ENCODE peak calls at places on chromosomes 13 and 19, in nine cellular contexts. One of them, this sample, is unnamed.

GRCh38 chr19:42252365-42253244 is 2.3 kb downstream of the ERF start:
- DNase-seq in HEK293T: no peak
- DNase-seq in mesendoderm: peak; percentile 25
- DNase-seq in fibroblast of the conjunctiva: no peak
- DNase-seq in activated B cell treated with CpG ODN at 0.5 μM for 24 hours: no peak
- DNase-seq in fibroblast of the aortic adventitia: peak; percentile 54
- DNase-seq in substantia nigra: peak; percentile 81
- DNase-seq in nephron progenitor cell: no peak
- DNase-seq in fibroblast of villous mesenchyme: peak; percentile 56
- DNase-seq in this sample: peak; percentile 77

GRCh38 chr13:49214917-49215376 is 5.2 kb upstream of the MLNR start:
- DNase-seq in HEK293T: no peak
- DNase-seq in mesendoderm: peak; percentile 60
- DNase-seq in fibroblast of the conjunctiva: no peak
- DNase-seq in activated B cell treated with CpG ODN at 0.5 μM for 24 hours: no peak
- DNase-seq in fibroblast of the aortic adventitia: no peak
- DNase-seq in substantia nigra: no peak
- DNase-seq in nephron progenitor cell: no peak
- DNase-seq in fibroblast of villous mesenchyme: peak; percentile 30
- DNase-seq in this sample: no peak

GRCh38 chr19:14632286-14632685 is 42.4 kb downstream of the ADGRE3 start:
- DNase-seq in HEK293T: peak; percentile 56
- DNase-seq in mesendoderm: peak; percentile 41
- DNase-seq in fibroblast of the conjunctiva: no peak
- DNase-seq in activated B cell treated with CpG ODN at 0.5 μM for 24 hours: no peak
- DNase-seq in fibroblast of the aortic adventitia: peak; percentile 2
- DNase-seq in substantia nigra: no peak
- DNase-seq in nephron progenitor cell: no peak
- DNase-seq in fibroblast of villous mesenchyme: peak; percentile 19
- DNase-seq in this sample: no peak

GRCh38 chr13:98496239-98496668 is 80.7 kb downstream of the STK24 start:
- DNase-seq in HEK293T: no peak
- DNase-seq in mesendoderm: no peak
- DNase-seq in fibroblast of the conjunctiva: no peak
- DNase-seq in activated B cell treated with CpG ODN at 0.5 μM for 24 hours: no peak
- DNase-seq in fibroblast of the aortic adventitia: peak; percentile 40
- DNase-seq in substantia nigra: no peak
- DNase-seq in nephron progenitor cell: no peak
- DNase-seq in fibroblast of villous mesenchyme: peak; percentile 84
- DNase-seq in this sample: no peak

GRCh38 chr13:61253105-61253877 is 162.4 kb downstream of the PCDH20 start:
- DNase-seq in HEK293T: no peak
- DNase-seq in mesendoderm: no peak
- DNase-seq in fibroblast of the conjunctiva: no peak
- DNase-seq in activated B cell treated with CpG ODN at 0.5 μM for 24 hours: no peak
- DNase-seq in fibroblast of the aortic adventitia: no peak
- DNase-seq in substantia nigra: no peak
- DNase-seq in nephron progenitor cell: no peak
- DNase-seq in fibroblast of villous mesenchyme: no peak
- DNase-seq in this sample: no peak

GRCh38 chr19:3983936-3984583 is 1.2 kb downstream of the EEF2 start:
- DNase-seq in HEK293T: no peak
- DNase-seq in mesendoderm: no peak
- DNase-seq in fibroblast of the conjunctiva: no peak
- DNase-seq in activated B cell treated with CpG ODN at 0.5 μM for 24 hours: no peak
- DNase-seq in fibroblast of the aortic adventitia: peak; percentile 47
- DNase-seq in substantia nigra: no peak
- DNase-seq in nephron progenitor cell: peak; percentile 10
- DNase-seq in fibroblast of villous mesenchyme: peak; percentile 60
- DNase-seq in this sample: no peak

GRCh38 chr19:29277107-29277506 is 64.2 kb upstream of the UQCRFS1 start:
- DNase-seq in HEK293T: no peak
- DNase-seq in mesendoderm: peak; percentile 89
- DNase-seq in fibroblast of the conjunctiva: no peak
- DNase-seq in activated B cell treated with CpG ODN at 0.5 μM for 24 hours: no peak
- DNase-seq in fibroblast of the aortic adventitia: peak; percentile 6
- DNase-seq in substantia nigra: no peak
- DNase-seq in nephron progenitor cell: peak; percentile 18
- DNase-seq in fibroblast of villous mesenchyme: no peak
- DNase-seq in this sample: no peak

GRCh38 chr13:43961909-43962308 is 82.2 kb downstream of the LACC1 start:
- DNase-seq in HEK293T: no peak
- DNase-seq in mesendoderm: no peak
- DNase-seq in fibroblast of the conjunctiva: no peak
- DNase-seq in activated B cell treated with CpG ODN at 0.5 μM for 24 hours: no peak
- DNase-seq in fibroblast of the aortic adventitia: no peak
- DNase-seq in substantia nigra: no peak
- DNase-seq in nephron progenitor cell: no peak
- DNase-seq in fibroblast of villous mesenchyme: no peak
- DNase-seq in this sample: no peak

GRCh38 chr19:6677924-6678689 is 8.1 kb upstream of the TNFSF14 start:
- DNase-seq in HEK293T: peak; percentile 87
- DNase-seq in mesendoderm: peak; percentile 76
- DNase-seq in fibroblast of the conjunctiva: no peak
- DNase-seq in activated B cell treated with CpG ODN at 0.5 μM for 24 hours: no peak
- DNase-seq in fibroblast of the aortic adventitia: no peak
- DNase-seq in substantia nigra: no peak
- DNase-seq in nephron progenitor cell: peak; percentile 48
- DNase-seq in fibroblast of villous mesenchyme: no peak
- DNase-seq in this sample: no peak

GRCh38 chr19:17751103-17751911 is at the start of gene FCHO1:
- DNase-seq in HEK293T: no peak
- DNase-seq in mesendoderm: no peak
- DNase-seq in fibroblast of the conjunctiva: no peak
- DNase-seq in activated B cell treated with CpG ODN at 0.5 μM for 24 hours: peak; percentile 80
- DNase-seq in fibroblast of the aortic adventitia: no peak
- DNase-seq in substantia nigra: peak; percentile 48
- DNase-seq in nephron progenitor cell: no peak
- DNase-seq in fibroblast of villous mesenchyme: no peak
- DNase-seq in this sample: no peak

GRCh38 chr19:31110331-31110730 is 238.9 kb downstream of the TSHZ3 start:
- DNase-seq in HEK293T: no peak
- DNase-seq in mesendoderm: peak; percentile 60
- DNase-seq in fibroblast of the conjunctiva: no peak
- DNase-seq in activated B cell treated with CpG ODN at 0.5 μM for 24 hours: no peak
- DNase-seq in fibroblast of the aortic adventitia: peak; percentile 70
- DNase-seq in substantia nigra: no peak
- DNase-seq in nephron progenitor cell: peak; percentile 35
- DNase-seq in fibroblast of villous mesenchyme: peak; percentile 65
- DNase-seq in this sample: no peak

GRCh38 chr19:19366691-19367396 is 38.6 kb upstream of the GATAD2A start:
- DNase-seq in HEK293T: peak; percentile 80
- DNase-seq in mesendoderm: peak; percentile 94
- DNase-seq in fibroblast of the conjunctiva: peak; percentile 36
- DNase-seq in activated B cell treated with CpG ODN at 0.5 μM for 24 hours: peak; percentile 65
- DNase-seq in fibroblast of the aortic adventitia: peak; percentile 58
- DNase-seq in substantia nigra: peak; percentile 48
- DNase-seq in nephron progenitor cell: peak; percentile 65
- DNase-seq in fibroblast of villous mesenchyme: peak; percentile 80
- DNase-seq in this sample: no peak

GRCh38 chr13:62375653-62376052 is 960.0 kb upstream of the PCDH20 start:
- DNase-seq in HEK293T: no peak
- DNase-seq in mesendoderm: no peak
- DNase-seq in fibroblast of the conjunctiva: no peak
- DNase-seq in activated B cell treated with CpG ODN at 0.5 μM for 24 hours: no peak
- DNase-seq in fibroblast of the aortic adventitia: no peak
- DNase-seq in substantia nigra: no peak
- DNase-seq in nephron progenitor cell: no peak
- DNase-seq in fibroblast of villous mesenchyme: no peak
- DNase-seq in this sample: no peak

GRCh38 chr19:52007436-52007804 is 591 bp downstream of the ZNF615 start:
- DNase-seq in HEK293T: peak; percentile 11
- DNase-seq in mesendoderm: peak; percentile 54
- DNase-seq in fibroblast of the conjunctiva: no peak
- DNase-seq in activated B cell treated with CpG ODN at 0.5 μM for 24 hours: no peak
- DNase-seq in fibroblast of the aortic adventitia: peak; percentile 7
- DNase-seq in substantia nigra: no peak
- DNase-seq in nephron progenitor cell: peak; percentile 13
- DNase-seq in fibroblast of villous mesenchyme: no peak
- DNase-seq in this sample: peak; percentile 29

GRCh38 chr19:8576273-8576993 is 809 bp downstream of the MYO1F start:
- DNase-seq in HEK293T: no peak
- DNase-seq in mesendoderm: no peak
- DNase-seq in fibroblast of the conjunctiva: no peak
- DNase-seq in activated B cell treated with CpG ODN at 0.5 μM for 24 hours: no peak
- DNase-seq in fibroblast of the aortic adventitia: no peak
- DNase-seq in substantia nigra: no peak
- DNase-seq in nephron progenitor cell: no peak
- DNase-seq in fibroblast of villous mesenchyme: no peak
- DNase-seq in this sample: no peak

GRCh38 chr13:73075546-73075945 is 16.7 kb downstream of the KLF5 start:
- DNase-seq in HEK293T: no peak
- DNase-seq in mesendoderm: peak; percentile 89
- DNase-seq in fibroblast of the conjunctiva: no peak
- DNase-seq in activated B cell treated with CpG ODN at 0.5 μM for 24 hours: no peak
- DNase-seq in fibroblast of the aortic adventitia: no peak
- DNase-seq in substantia nigra: no peak
- DNase-seq in nephron progenitor cell: peak; percentile 4
- DNase-seq in fibroblast of villous mesenchyme: no peak
- DNase-seq in this sample: no peak

GRCh38 chr13:25217023-25217909 is 45.2 kb upstream of the AMER2 start:
- DNase-seq in HEK293T: no peak
- DNase-seq in mesendoderm: peak; percentile 51
- DNase-seq in fibroblast of the conjunctiva: no peak
- DNase-seq in activated B cell treated with CpG ODN at 0.5 μM for 24 hours: no peak
- DNase-seq in fibroblast of the aortic adventitia: peak; percentile 2
- DNase-seq in substantia nigra: no peak
- DNase-seq in nephron progenitor cell: no peak
- DNase-seq in fibroblast of villous mesenchyme: peak; percentile 18
- DNase-seq in this sample: no peak

GRCh38 chr13:65155861-65156260 is 2074.3 kb downstream of the PCDH9 start:
- DNase-seq in HEK293T: no peak
- DNase-seq in mesendoderm: no peak
- DNase-seq in fibroblast of the conjunctiva: no peak
- DNase-seq in activated B cell treated with CpG ODN at 0.5 μM for 24 hours: no peak
- DNase-seq in fibroblast of the aortic adventitia: no peak
- DNase-seq in substantia nigra: no peak
- DNase-seq in nephron progenitor cell: no peak
- DNase-seq in fibroblast of villous mesenchyme: no peak
- DNase-seq in this sample: no peak

GRCh38 chr13:39818953-39819352 is 163.5 kb downstream of the COG6 start:
- DNase-seq in HEK293T: no peak
- DNase-seq in mesendoderm: no peak
- DNase-seq in fibroblast of the conjunctiva: no peak
- DNase-seq in activated B cell treated with CpG ODN at 0.5 μM for 24 hours: no peak
- DNase-seq in fibroblast of the aortic adventitia: no peak
- DNase-seq in substantia nigra: no peak
- DNase-seq in nephron progenitor cell: no peak
- DNase-seq in fibroblast of villous mesenchyme: peak; percentile 91
- DNase-seq in this sample: no peak

GRCh38 chr13:66483712-66484111 is 746.4 kb downstream of the PCDH9 start:
- DNase-seq in HEK293T: no peak
- DNase-seq in mesendoderm: no peak
- DNase-seq in fibroblast of the conjunctiva: no peak
- DNase-seq in activated B cell treated with CpG ODN at 0.5 μM for 24 hours: no peak
- DNase-seq in fibroblast of the aortic adventitia: no peak
- DNase-seq in substantia nigra: no peak
- DNase-seq in nephron progenitor cell: no peak
- DNase-seq in fibroblast of villous mesenchyme: no peak
- DNase-seq in this sample: no peak

GRCh38 chr19:40147693-40148347 is 43.4 kb upstream of the MAP3K10 start:
- DNase-seq in HEK293T: no peak
- DNase-seq in mesendoderm: no peak
- DNase-seq in fibroblast of the conjunctiva: peak; percentile 20
- DNase-seq in activated B cell treated with CpG ODN at 0.5 μM for 24 hours: no peak
- DNase-seq in fibroblast of the aortic adventitia: peak; percentile 83
- DNase-seq in substantia nigra: no peak
- DNase-seq in nephron progenitor cell: no peak
- DNase-seq in fibroblast of villous mesenchyme: peak; percentile 42
- DNase-seq in this sample: no peak

GRCh38 chr19:11234486-11235075 is 4.8 kb upstream of the ANGPTL8 start:
- DNase-seq in HEK293T: no peak
- DNase-seq in mesendoderm: peak; percentile 23
- DNase-seq in fibroblast of the conjunctiva: no peak
- DNase-seq in activated B cell treated with CpG ODN at 0.5 μM for 24 hours: no peak
- DNase-seq in fibroblast of the aortic adventitia: no peak
- DNase-seq in substantia nigra: no peak
- DNase-seq in nephron progenitor cell: no peak
- DNase-seq in fibroblast of villous mesenchyme: no peak
- DNase-seq in this sample: no peak